ENCODE peak calls at places on chromosome 21, in six cellular contexts. E, X, Z, I, N and J are unnamed samples.

GRCh38 chr21:17523007-17523451 is 10.2 kb downstream of the CXADR start:
- DNase-seq in N (peak), I (no peak), E (no peak), Z (no peak), X (no peak), J (no peak)

GRCh38 chr21:35933466-35933865 is 126.9 kb downstream of the SETD4 start:
- DNase-seq in I (no peak), Z (peak), E (no peak), N (no peak), X (no peak), J (no peak)

GRCh38 chr21:37458669-37459276 is 92.2 kb downstream of the DYRK1A start:
- DNase-seq in E (no peak), N (no peak), I (no peak), Z (no peak), X (no peak), J (no peak)

GRCh38 chr21:38671716-38672115 is 134.0 kb upstream of the ETS2 start:
- DNase-seq in I (no peak), X (no peak), E (no peak), N (no peak), Z (no peak), J (no peak)

GRCh38 chr21:15222711-15223110 is 157.9 kb upstream of the NRIP1 start:
- DNase-seq in X (no peak), Z (peak), E (no peak), I (no peak), N (no peak), J (no peak)

GRCh38 chr21:16473965-16474364 is 744.2 kb downstream of the USP25 start:
- DNase-seq in I (no peak), N (no peak), E (no peak), X (no peak), Z (no peak), J (no peak)

GRCh38 chr21:17527711-17528110 is 14.9 kb downstream of the CXADR start:
- DNase-seq in E (no peak), I (no peak), Z (no peak), N (no peak), X (no peak), J (no peak)

GRCh38 chr21:33339938-33340337 is 15.2 kb downstream of the IFNAR1 start:
- DNase-seq in I (no peak), N (no peak), E (no peak), Z (no peak), X (no peak), J (no peak)

GRCh38 chr21:33064623-33064996 is 5.3 kb upstream of the OLIG1 start:
- DNase-seq in X (no peak), I (no peak), E (no peak), N (no peak), Z (no peak), J (no peak)

GRCh38 chr21:36602735-36603134 is 96.2 kb upstream of the SIM2 start:
- DNase-seq in Z (no peak), I (no peak), X (no peak), N (no peak), E (no peak), J (no peak)

GRCh38 chr21:35190201-35190701 is 141.1 kb upstream of the RUNX1 start:
- DNase-seq in N (no peak), E (no peak), X (no peak), I (no peak), Z (peak), J (no peak)

GRCh38 chr21:34372321-34372720 is 3.0 kb upstream of the SMIM11 start:
- DNase-seq in E (no peak), Z (no peak), I (no peak), N (peak), X (no peak), J (no peak)

GRCh38 chr21:33025471-33026298 is at the start of gene OLIG2:
- DNase-seq in X (no peak), I (peak), E (peak), N (no peak), Z (no peak), J (peak)

GRCh38 chr21:33451634-33452071 is 28.1 kb downstream of the TMEM50B start:
- DNase-seq in Z (no peak), N (peak), E (no peak), I (no peak), X (no peak), J (no peak)

GRCh38 chr21:40102682-40103081 is 235.4 kb downstream of the PCP4 start:
- DNase-seq in Z (no peak), E (no peak), I (no peak), X (no peak), N (no peak), J (no peak)

GRCh38 chr21:21052672-21053071 is 54.5 kb downstream of the NCAM2 start:
- DNase-seq in N (no peak), I (no peak), X (no peak), E (no peak), Z (no peak), J (no peak)

GRCh38 chr21:14993072-14993471 is 71.7 kb downstream of the NRIP1 start:
- DNase-seq in I (no peak), N (no peak), X (no peak), E (no peak), Z (no peak), J (no peak)

GRCh38 chr21:33587792-33588484 is 546 bp downstream of the DONSON start:
- DNase-seq in N (no peak), I (no peak), Z (no peak), X (no peak), E (peak), J (peak)

GRCh38 chr21:16569679-16570078 is 839.9 kb downstream of the USP25 start:
- DNase-seq in Z (no peak), N (no peak), I (no peak), X (no peak), E (no peak), J (no peak)

GRCh38 chr21:35579520-35580293 is 480.6 kb downstream of the SETD4 start:
- DNase-seq in N (no peak), E (no peak), X (no peak), I (no peak), Z (no peak), J (no peak)

GRCh38 chr21:43929217-43929971 is 64.4 kb downstream of the AGPAT3 start:
- DNase-seq in Z (no peak), N (no peak), I (no peak), X (no peak), E (no peak), J (no peak)

GRCh38 chr21:35520869-35521268 is 471.8 kb upstream of the RUNX1 start:
- DNase-seq in I (no peak), X (no peak), Z (no peak), N (no peak), E (no peak), J (peak)

GRCh38 chr21:38139380-38140168 is 117.2 kb upstream of the KCNJ15 start:
- DNase-seq in X (no peak), I (no peak), Z (no peak), N (peak), E (no peak), J (no peak)

GRCh38 chr21:18030248-18030647 is 211.1 kb upstream of the C21orf91 start:
- DNase-seq in N (no peak), E (no peak), I (no peak), Z (no peak), X (no peak), J (no peak)

GRCh38 chr21:15138475-15138874 is 73.7 kb upstream of the NRIP1 start:
- DNase-seq in Z (no peak), X (no peak), I (no peak), E (no peak), N (no peak), J (no peak)

GRCh38 chr21:16709866-16710550 is 802.8 kb upstream of the CXADR start:
- DNase-seq in E (no peak), X (no peak), I (no peak), Z (no peak), N (peak), J (no peak)

GRCh38 chr21:33643658-33644311 is 1.5 kb downstream of the ITSN1 start:
- DNase-seq in N (peak), Z (no peak), E (no peak), X (no peak), I (no peak), J (no peak)

GRCh38 chr21:33028759-33029511 is 3.2 kb downstream of the OLIG2 start:
- DNase-seq in X (no peak), E (no peak), N (no peak), Z (no peak), I (no peak), J (no peak)

GRCh38 chr21:32248616-32249550 is 30.0 kb downstream of the MIS18A start:
- DNase-seq in X (no peak), Z (no peak), I (no peak), E (no peak), N (no peak), J (no peak)

GRCh38 chr21:38303300-38303699 is 46.5 kb downstream of the KCNJ15 start:
- DNase-seq in I (no peak), X (no peak), Z (no peak), N (no peak), E (no peak), J (no peak)

GRCh38 chr21:40754466-40754865 is 92.5 kb downstream of the DSCAM start:
- DNase-seq in Z (no peak), E (no peak), N (no peak), X (no peak), I (no peak), J (no peak)

GRCh38 chr21:41370840-41371697 is 9.2 kb downstream of the MX2 start:
- DNase-seq in N (no peak), Z (no peak), E (no peak), X (no peak), I (no peak), J (no peak)

GRCh38 chr21:38965910-38966504 is 160.3 kb downstream of the ETS2 start:
- DNase-seq in E (peak), Z (no peak), I (no peak), X (no peak), N (peak), J (no peak)

GRCh38 chr21:15015622-15016471 is 49.0 kb downstream of the NRIP1 start:
- DNase-seq in I (no peak), E (no peak), X (no peak), Z (no peak), N (no peak), J (no peak)

GRCh38 chr21:39843483-39843882 is 23.8 kb upstream of the PCP4 start:
- DNase-seq in N (no peak), X (no peak), E (no peak), Z (no peak), I (no peak), J (no peak)

GRCh38 chr21:17427157-17427556 is 85.7 kb upstream of the CXADR start:
- DNase-seq in E (no peak), N (no peak), X (no peak), I (no peak), Z (no peak), J (no peak)

GRCh38 chr21:44892536-44893277 is 19.2 kb upstream of the PTTG1IP start:
- DNase-seq in X (no peak), I (no peak), E (peak), N (no peak), Z (peak), J (no peak)

GRCh38 chr21:37367758-37368535 is 1.4 kb downstream of the DYRK1A start:
- DNase-seq in Z (no peak), X (no peak), I (no peak), N (no peak), E (peak), J (no peak)

GRCh38 chr21:39137248-39138186 is 45.7 kb downstream of the PSMG1 start:
- DNase-seq in E (peak), N (peak), Z (no peak), I (no peak), X (no peak), J (peak)

DNA sequence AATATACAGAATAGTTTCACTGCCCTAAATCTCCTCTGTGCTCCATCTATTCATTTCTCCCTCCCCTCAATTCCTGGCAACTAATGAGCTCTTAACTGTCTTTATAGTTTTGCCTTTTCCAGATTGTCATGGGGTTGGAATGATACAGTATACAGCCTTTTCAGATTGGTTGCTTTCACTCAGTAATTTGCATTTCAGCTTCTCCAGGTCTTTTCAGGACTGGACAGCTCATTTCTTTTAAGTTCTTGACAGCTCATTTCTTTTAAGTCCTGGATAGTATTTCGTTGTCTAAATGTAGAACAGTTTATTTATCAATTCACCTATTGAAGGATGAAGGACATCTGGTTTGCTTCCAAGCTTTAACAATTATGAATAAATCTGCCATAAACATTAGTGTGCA is 22.6 kb downstream of the KRTAP21-3 start:
- DNase-seq in Z (no peak), E (no peak), X (no peak), I (no peak), N (no peak), J (no peak)
- TF ChIP-seq ZNF274 in Z (no peak), E (no peak), X (no peak), I (no peak), N (no peak), J (no peak)

GRCh38 chr21:42567181-42567560 is 53.5 kb downstream of the SLC37A1 start:
- DNase-seq in N (no peak), Z (no peak), I (no peak), E (no peak), X (no peak), J (no peak)
- TF ChIP-seq ZNF274 in N (no peak), Z (no peak), I (no peak), E (no peak), X (no peak), J (no peak)

GRCh38 chr21:45959182-45959581 is 22.4 kb upstream of the COL6A1 start:
- DNase-seq in N (no peak), Z (no peak), E (no peak), I (no peak), X (no peak), J (no peak)
- TF ChIP-seq ZNF274 in N (no peak), Z (no peak), E (no peak), I (no peak), X (no peak), J (no peak)

GRCh38 chr21:28972398-28972797 is 20.3 kb downstream of the LTN1 start:
- DNase-seq in X (no peak), I (no peak), E (no peak), Z (no peak), N (no peak), J (no peak)

GRCh38 chr21:28971171-28971570 is 21.5 kb downstream of the LTN1 start:
- DNase-seq in Z (no peak), X (no peak), E (no peak), I (no peak), N (no peak), J (peak)

GRCh38 chr21:28974531-28975227 is 18.0 kb downstream of the LTN1 start:
- DNase-seq in Z (no peak), I (no peak), E (no peak), N (no peak), X (no peak), J (no peak)

GRCh38 chr21:28979092-28979491 is 13.6 kb downstream of the LTN1 start:
- DNase-seq in Z (no peak), E (no peak), N (no peak), X (no peak), I (no peak), J (no peak)

DNA sequence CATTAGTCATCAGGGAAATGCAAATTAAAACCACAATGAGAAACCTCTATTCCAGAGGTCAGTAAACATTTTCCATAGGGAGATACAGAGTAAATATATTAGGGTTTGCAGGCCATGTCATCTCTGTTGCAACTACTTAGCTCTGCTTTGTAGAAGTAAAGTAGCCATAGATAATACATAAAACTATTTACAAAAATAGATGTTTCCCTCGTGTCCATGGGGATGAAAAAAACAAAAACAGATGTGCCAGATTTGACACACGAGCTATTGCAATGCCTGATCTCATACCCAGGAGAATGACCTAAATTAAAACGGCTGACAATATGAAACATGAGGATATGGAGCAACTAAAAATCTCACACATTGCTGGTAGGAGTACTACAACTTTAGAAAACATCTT is 17.3 kb downstream of the LTN1 start:
- DNase-seq in E (no peak), Z (no peak), X (no peak), N (no peak), I (no peak), J (no peak)
- TF ChIP-seq ZNF274 in E (no peak), Z (no peak), X (no peak), N (no peak), I (no peak), J (no peak)

DNA sequence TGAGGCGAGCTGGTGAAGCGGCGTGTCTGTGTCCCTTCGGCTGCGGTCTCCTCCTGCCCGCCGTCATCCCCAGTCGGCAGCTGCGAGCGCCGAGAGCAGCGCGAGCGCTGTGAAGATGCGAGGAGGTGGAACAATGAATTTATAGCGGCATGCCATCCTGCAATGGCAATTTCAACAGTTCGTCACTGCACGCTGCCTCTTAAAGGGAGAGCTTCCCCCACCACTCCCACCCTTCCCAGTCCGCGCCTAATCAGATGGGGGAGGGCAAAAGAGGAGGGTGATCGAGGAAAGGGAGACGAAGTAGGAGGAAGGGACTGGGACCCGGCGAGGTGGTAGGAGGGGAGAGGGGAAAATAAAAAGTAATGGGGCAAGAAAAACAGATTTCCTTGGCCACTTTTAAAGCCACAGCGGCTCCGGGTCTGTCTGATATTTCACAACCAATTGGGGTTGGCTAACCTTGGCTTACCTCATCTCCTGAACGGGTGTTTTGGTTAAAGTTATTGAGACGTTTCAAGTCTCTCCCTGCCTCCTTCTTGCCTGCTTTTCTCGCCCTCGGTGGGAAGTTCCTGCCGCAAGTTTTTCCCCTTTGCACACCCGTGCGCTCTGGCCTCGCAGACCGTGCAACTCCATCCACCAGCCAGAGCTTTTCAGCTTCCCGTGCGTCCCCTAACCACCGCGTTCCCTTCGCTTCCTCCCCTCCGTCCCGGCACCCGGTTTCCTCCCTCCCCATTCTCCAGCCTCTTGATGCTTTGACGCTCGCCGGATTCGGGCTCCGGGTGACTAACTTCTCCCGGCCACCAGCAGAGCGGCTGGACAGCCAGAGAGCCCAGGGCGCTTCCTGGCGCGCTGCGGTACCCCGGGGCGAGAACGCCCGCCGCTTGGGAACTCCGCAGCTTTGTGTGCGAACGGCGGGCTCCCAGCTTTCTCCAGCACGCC is at the start of gene ADAMTS5:
- DNase-seq in E (no peak), N (no peak), X (no peak), Z (no peak), I (no peak), J (no peak)
- TF ChIP-seq ZNF274 in E (no peak), N (no peak), X (no peak), Z (no peak), I (no peak), J (no peak)